ENCODE peak calls at places on chromosomes 7 and 10, in nine cellular contexts. One of them, this sample, is unnamed. For H3K9me3 and H3K27me3, the result is how much of the 10 kb centered on the place peaks cover.

GRCh38 chr7:98526059-98526458 is 91.0 kb upstream of the NPTX2 start:
- DNase-seq in lower lobe of right lung: no peak
- DNase-seq in aorta: no peak
- DNase-seq in cardiac muscle cell: no peak
- DNase-seq in neuronal stem cell: no peak
- DNase-seq in heart left ventricle: no peak
- DNase-seq in esophagus squamous epithelium: no peak
- DNase-seq in GM23248: no peak
- DNase-seq in HCT116: no peak
- DNase-seq in this sample: no peak

GRCh38 chr10:63977329-63977923 is 456.2 kb downstream of the REEP3 start:
- DNase-seq in esophagus squamous epithelium: no peak
- DNase-seq in neuronal stem cell: peak
- DNase-seq in HCT116: peak
- DNase-seq in GM23248: peak
- DNase-seq in lower lobe of right lung: no peak
- DNase-seq in aorta: no peak
- DNase-seq in heart left ventricle: no peak
- DNase-seq in cardiac muscle cell: peak
- DNase-seq in this sample: no peak

GRCh38 chr10:60222060-60222459 is 167.6 kb downstream of the ANK3 start:
- DNase-seq in heart left ventricle: peak
- DNase-seq in lower lobe of right lung: no peak
- DNase-seq in HCT116: no peak
- DNase-seq in esophagus squamous epithelium: no peak
- DNase-seq in cardiac muscle cell: no peak
- DNase-seq in aorta: no peak
- DNase-seq in neuronal stem cell: no peak
- DNase-seq in GM23248: no peak
- DNase-seq in this sample: no peak

GRCh38 chr10:7157091-7157490 is 253.7 kb downstream of the SFMBT2 start:
- DNase-seq in lower lobe of right lung: no peak
- DNase-seq in HCT116: no peak
- DNase-seq in cardiac muscle cell: no peak
- DNase-seq in GM23248: no peak
- DNase-seq in esophagus squamous epithelium: no peak
- DNase-seq in neuronal stem cell: no peak
- DNase-seq in aorta: no peak
- DNase-seq in heart left ventricle: no peak
- DNase-seq in this sample: no peak

GRCh38 chr10:127715782-127716378 is 21.1 kb upstream of the FOXI2 start:
- DNase-seq in esophagus squamous epithelium: no peak
- DNase-seq in GM23248: peak
- DNase-seq in HCT116: peak
- DNase-seq in aorta: no peak
- DNase-seq in heart left ventricle: no peak
- DNase-seq in cardiac muscle cell: peak
- DNase-seq in neuronal stem cell: no peak
- DNase-seq in lower lobe of right lung: no peak
- DNase-seq in this sample: no peak

GRCh38 chr10:5943536-5943935 is 33.8 kb downstream of the IL15RA start:
- DNase-seq in aorta: peak
- DNase-seq in esophagus squamous epithelium: no peak
- DNase-seq in neuronal stem cell: no peak
- DNase-seq in cardiac muscle cell: peak
- DNase-seq in GM23248: peak
- DNase-seq in lower lobe of right lung: peak
- DNase-seq in heart left ventricle: peak
- DNase-seq in HCT116: no peak
- DNase-seq in this sample: no peak

GRCh38 chr10:44960098-44960480 is 487 bp downstream of the RASSF4 start:
- DNase-seq in cardiac muscle cell: no peak
- DNase-seq in esophagus squamous epithelium: no peak
- DNase-seq in aorta: no peak
- DNase-seq in neuronal stem cell: no peak
- DNase-seq in lower lobe of right lung: no peak
- DNase-seq in heart left ventricle: no peak
- DNase-seq in HCT116: no peak
- DNase-seq in GM23248: no peak
- DNase-seq in this sample: no peak

GRCh38 chr10:132606536-132607316 is 69.1 kb downstream of the INPP5A start:
- DNase-seq in esophagus squamous epithelium: no peak
- DNase-seq in lower lobe of right lung: no peak
- DNase-seq in aorta: peak
- DNase-seq in GM23248: no peak
- DNase-seq in cardiac muscle cell: peak
- DNase-seq in neuronal stem cell: no peak
- DNase-seq in heart left ventricle: peak
- DNase-seq in HCT116: no peak
- DNase-seq in this sample: no peak

GRCh38 chr7:50342616-50343114 is 38.1 kb downstream of the IKZF1 start:
- DNase-seq in HCT116: no peak
- DNase-seq in GM23248: peak
- DNase-seq in lower lobe of right lung: peak
- DNase-seq in heart left ventricle: no peak
- DNase-seq in aorta: no peak
- DNase-seq in neuronal stem cell: no peak
- DNase-seq in cardiac muscle cell: peak
- DNase-seq in esophagus squamous epithelium: no peak
- DNase-seq in this sample: no peak

GRCh38 chr7:149072438-149072775 is 18.1 kb downstream of the ZNF786 start:
- DNase-seq in HCT116: no peak
- DNase-seq in neuronal stem cell: no peak
- DNase-seq in GM23248: no peak
- DNase-seq in aorta: no peak
- DNase-seq in cardiac muscle cell: no peak
- DNase-seq in lower lobe of right lung: no peak
- DNase-seq in esophagus squamous epithelium: no peak
- DNase-seq in heart left ventricle: no peak
- DNase-seq in this sample: no peak

GRCh38 chr7:149074116-149074885 is 16.2 kb downstream of the ZNF786 start:
- DNase-seq in GM23248: no peak
- DNase-seq in heart left ventricle: no peak
- DNase-seq in aorta: no peak
- DNase-seq in cardiac muscle cell: no peak
- DNase-seq in neuronal stem cell: no peak
- DNase-seq in lower lobe of right lung: no peak
- DNase-seq in HCT116: no peak
- DNase-seq in esophagus squamous epithelium: no peak
- DNase-seq in this sample: no peak

GRCh38 chr7:149070372-149071140 is 20.0 kb downstream of the ZNF786 start:
- DNase-seq in HCT116: no peak
- DNase-seq in lower lobe of right lung: no peak
- DNase-seq in neuronal stem cell: no peak
- DNase-seq in cardiac muscle cell: no peak
- DNase-seq in heart left ventricle: no peak
- DNase-seq in aorta: no peak
- DNase-seq in esophagus squamous epithelium: no peak
- DNase-seq in GM23248: no peak
- DNase-seq in this sample: no peak

GRCh38 chr7:149071182-149071635 is 19.3 kb downstream of the ZNF786 start:
- DNase-seq in HCT116: no peak
- DNase-seq in neuronal stem cell: no peak
- DNase-seq in cardiac muscle cell: no peak
- DNase-seq in GM23248: no peak
- DNase-seq in esophagus squamous epithelium: no peak
- DNase-seq in aorta: peak
- DNase-seq in heart left ventricle: no peak
- DNase-seq in lower lobe of right lung: no peak
- DNase-seq in this sample: no peak

DNA sequence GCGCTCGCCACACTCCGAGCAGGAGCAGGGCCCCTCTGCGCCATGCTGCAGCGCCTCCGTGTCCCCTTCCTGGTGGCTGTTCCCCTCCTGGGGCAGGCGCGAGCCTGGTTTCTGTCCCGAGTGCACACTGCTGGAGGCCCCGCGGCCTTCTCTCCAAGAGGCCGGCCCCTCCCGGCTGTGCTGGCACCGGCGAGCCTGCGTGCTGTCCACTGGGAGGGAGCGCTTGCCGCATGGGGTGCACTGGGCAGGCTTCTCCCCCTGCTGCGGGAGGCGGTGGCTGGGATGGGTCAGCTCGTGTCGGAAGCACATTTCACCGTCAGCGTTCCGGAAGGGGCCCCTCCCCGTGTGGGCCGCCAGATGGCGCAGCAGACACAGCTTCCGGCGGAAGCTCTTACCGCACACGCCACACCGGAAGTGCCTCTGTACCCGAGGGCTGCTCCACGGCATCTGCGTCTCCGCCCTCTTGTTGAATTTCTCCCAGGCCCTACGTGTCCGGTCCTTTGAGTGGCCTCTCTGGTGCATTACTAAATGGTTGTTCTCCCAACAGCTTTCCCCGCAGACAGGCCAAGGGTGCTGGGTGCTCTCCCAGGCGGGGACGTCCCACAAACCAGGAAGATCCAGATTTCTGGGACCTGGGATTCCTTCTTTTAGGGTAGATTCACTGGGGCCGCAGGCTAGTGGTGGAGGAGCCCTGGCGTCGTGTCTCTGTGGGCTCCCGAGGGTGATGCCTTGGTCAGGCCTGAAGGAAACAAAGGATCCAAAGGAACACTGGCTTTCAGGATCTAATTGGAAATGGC is 18.7 kb downstream of the ZNF786 start:
- DNase-seq in neuronal stem cell: peak
- DNase-seq in heart left ventricle: peak
- DNase-seq in esophagus squamous epithelium: no peak
- DNase-seq in lower lobe of right lung: no peak
- DNase-seq in GM23248: no peak
- DNase-seq in cardiac muscle cell: no peak
- DNase-seq in aorta: peak
- DNase-seq in HCT116: peak
- DNase-seq in this sample: no peak
- H3K27ac ChIP-seq in neuronal stem cell: no peak
- H3K27ac ChIP-seq in heart left ventricle: peak
- H3K27ac ChIP-seq in esophagus squamous epithelium: peak
- H3K27ac ChIP-seq in lower lobe of right lung: peak
- H3K27ac ChIP-seq in GM23248: no peak
- H3K27ac ChIP-seq in cardiac muscle cell: no peak
- H3K27ac ChIP-seq in aorta: no peak
- H3K27ac ChIP-seq in HCT116: peak
- H3K27ac ChIP-seq in this sample: no peak

GRCh38 chr7:69517985-69518731 is 80.1 kb upstream of the AUTS2 start:
- DNase-seq in aorta: no peak
- DNase-seq in cardiac muscle cell: no peak
- DNase-seq in esophagus squamous epithelium: no peak
- DNase-seq in GM23248: no peak
- DNase-seq in neuronal stem cell: peak
- DNase-seq in lower lobe of right lung: no peak
- DNase-seq in HCT116: no peak
- DNase-seq in heart left ventricle: no peak
- DNase-seq in this sample: no peak
- H3K9me3 ChIP-seq in aorta: under half
- H3K9me3 ChIP-seq in cardiac muscle cell: under half
- H3K9me3 ChIP-seq in esophagus squamous epithelium: under half
- H3K9me3 ChIP-seq in GM23248: under half
- H3K9me3 ChIP-seq in neuronal stem cell: under half
- H3K9me3 ChIP-seq in lower lobe of right lung: under half
- H3K9me3 ChIP-seq in HCT116: under half
- H3K9me3 ChIP-seq in heart left ventricle: under half
- H3K9me3 ChIP-seq in this sample: under half

GRCh38 chr10:10991144-10991543 is 26.5 kb upstream of the CELF2 start:
- DNase-seq in heart left ventricle: no peak
- DNase-seq in cardiac muscle cell: no peak
- DNase-seq in HCT116: no peak
- DNase-seq in aorta: no peak
- DNase-seq in lower lobe of right lung: no peak
- DNase-seq in esophagus squamous epithelium: no peak
- DNase-seq in GM23248: no peak
- DNase-seq in neuronal stem cell: no peak
- DNase-seq in this sample: no peak

GRCh38 chr10:10986606-10987005 is 31.1 kb upstream of the CELF2 start:
- DNase-seq in aorta: no peak
- DNase-seq in HCT116: no peak
- DNase-seq in neuronal stem cell: no peak
- DNase-seq in esophagus squamous epithelium: no peak
- DNase-seq in GM23248: no peak
- DNase-seq in cardiac muscle cell: no peak
- DNase-seq in heart left ventricle: no peak
- DNase-seq in lower lobe of right lung: no peak
- DNase-seq in this sample: no peak

GRCh38 chr10:10989669-10990068 is 28.0 kb upstream of the CELF2 start:
- DNase-seq in heart left ventricle: no peak
- DNase-seq in GM23248: no peak
- DNase-seq in lower lobe of right lung: no peak
- DNase-seq in esophagus squamous epithelium: no peak
- DNase-seq in HCT116: no peak
- DNase-seq in neuronal stem cell: no peak
- DNase-seq in aorta: no peak
- DNase-seq in cardiac muscle cell: no peak
- DNase-seq in this sample: no peak

DNA sequence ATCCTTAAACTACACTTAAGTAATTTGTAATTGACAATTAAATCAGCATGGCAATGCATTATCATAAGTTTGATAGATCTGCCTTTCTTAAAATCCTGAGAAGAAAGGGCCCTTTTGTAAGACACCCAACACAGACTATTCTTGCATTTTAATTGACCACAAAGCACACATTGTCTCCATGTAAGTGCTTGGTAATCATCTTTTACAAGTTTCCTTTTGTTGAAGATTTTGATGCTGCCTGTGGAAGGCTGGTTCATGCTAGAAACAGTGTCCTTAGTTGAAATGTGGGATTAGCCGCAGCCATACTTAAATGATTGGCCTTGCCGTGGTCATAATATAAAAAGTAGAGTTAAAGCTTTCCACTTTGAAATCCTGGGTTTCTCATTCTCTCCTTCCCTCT is 32.3 kb upstream of the CELF2 start:
- DNase-seq in lower lobe of right lung: no peak
- DNase-seq in neuronal stem cell: no peak
- DNase-seq in esophagus squamous epithelium: no peak
- DNase-seq in HCT116: no peak
- DNase-seq in aorta: no peak
- DNase-seq in cardiac muscle cell: no peak
- DNase-seq in heart left ventricle: no peak
- DNase-seq in GM23248: no peak
- DNase-seq in this sample: no peak
- H3K27me3 ChIP-seq in lower lobe of right lung: under half
- H3K27me3 ChIP-seq in neuronal stem cell: under half
- H3K27me3 ChIP-seq in esophagus squamous epithelium: under half
- H3K27me3 ChIP-seq in HCT116: under half
- H3K27me3 ChIP-seq in aorta: under half
- H3K27me3 ChIP-seq in cardiac muscle cell: under half
- H3K27me3 ChIP-seq in heart left ventricle: under half
- H3K27me3 ChIP-seq in GM23248: under half
- H3K27me3 ChIP-seq in this sample: under half

DNA sequence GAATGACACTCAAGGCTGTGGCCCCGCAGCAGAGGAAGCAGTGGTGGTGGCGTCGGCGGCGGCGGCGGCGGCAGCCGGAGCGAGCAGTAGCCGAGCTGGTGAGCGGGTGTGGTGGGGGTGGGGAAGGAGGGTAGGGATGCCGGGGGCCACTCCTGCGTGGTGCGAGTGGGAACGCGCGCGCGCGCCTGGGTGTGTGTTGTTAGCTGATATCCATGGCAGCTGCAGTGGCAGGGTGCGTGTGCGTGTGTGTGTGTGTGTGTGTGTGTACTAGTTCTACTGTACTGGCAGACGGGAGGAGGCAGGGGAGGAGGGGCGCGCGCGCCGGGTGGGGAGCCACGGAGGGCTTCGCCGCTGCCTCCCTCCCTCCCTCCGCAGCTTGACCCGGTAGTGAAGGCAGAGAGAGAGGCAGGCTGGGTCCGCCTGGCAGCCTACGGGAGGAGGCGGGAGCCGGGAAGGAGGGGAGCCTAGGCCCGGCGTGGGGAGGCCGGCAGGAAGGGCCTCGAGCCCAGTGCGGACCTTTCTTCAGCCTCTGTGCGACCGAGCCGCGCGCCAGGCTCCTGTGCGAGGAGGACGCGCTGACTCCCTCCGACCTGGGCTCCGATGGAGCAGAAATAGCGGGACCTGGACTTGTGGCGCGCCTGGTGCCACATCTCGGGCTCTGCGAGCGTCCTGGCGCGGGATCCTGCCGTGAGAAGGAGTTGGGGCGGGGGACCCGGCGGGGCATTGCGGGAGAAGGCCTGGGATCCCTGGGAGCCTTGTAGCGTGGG is at the start of gene MAGI2:
- DNase-seq in neuronal stem cell: peak
- DNase-seq in cardiac muscle cell: peak
- DNase-seq in HCT116: no peak
- DNase-seq in heart left ventricle: peak
- DNase-seq in lower lobe of right lung: peak
- DNase-seq in aorta: peak
- DNase-seq in esophagus squamous epithelium: peak
- DNase-seq in GM23248: peak
- DNase-seq in this sample: peak
- H3K27ac ChIP-seq in neuronal stem cell: peak
- H3K27ac ChIP-seq in cardiac muscle cell: peak
- H3K27ac ChIP-seq in HCT116: no peak
- H3K27ac ChIP-seq in heart left ventricle: peak
- H3K27ac ChIP-seq in lower lobe of right lung: peak
- H3K27ac ChIP-seq in aorta: peak
- H3K27ac ChIP-seq in esophagus squamous epithelium: peak
- H3K27ac ChIP-seq in GM23248: peak
- H3K27ac ChIP-seq in this sample: peak